ENCODE peak calls at places on chromosomes 2 and 18, in eight cellular contexts. G is hepatocyte; C is activated naive CD8-positive, alpha-beta T cell treated with anti-CD3 and anti-CD28 coated beads, Interleukin-2, amount 50 U/mL, for 16 hours; M is GM12865; A is T follicular helper cell; Z is aorta; P is hypothalamus; Q is brain microvascular endothelial cell. D is an unnamed sample.

GRCh38 chr18:63208676-63209075 is 110.9 kb downstream of the BCL2 start:
- DNase-seq in P (peak), C (no peak), Z (no peak), G (no peak), Q (no peak), A (no peak), M (no peak), D (no peak)

GRCh38 chr2:8581048-8581561 is 100.8 kb upstream of the ID2 start:
- DNase-seq in Z (no peak), M (no peak), A (no peak), Q (no peak), C (no peak), P (no peak), G (no peak), D (no peak)

GRCh38 chr2:236376566-236377244 is 112.5 kb upstream of the ASB18 start:
- DNase-seq in Q (no peak), M (no peak), C (no peak), A (no peak), P (no peak), G (no peak), Z (no peak), D (no peak)

GRCh38 chr2:102619414-102620319 is at the start of gene SLC9A2:
- DNase-seq in Z (no peak), A (no peak), P (no peak), C (no peak), M (peak), G (peak), Q (no peak), D (no peak)

GRCh38 chr2:171741189-171741588 is 53.9 kb downstream of the DYNC1I2 start:
- DNase-seq in C (no peak), M (peak), A (no peak), P (no peak), Q (peak), Z (no peak), G (no peak), D (no peak)

GRCh38 chr2:12819721-12820120 is 103.0 kb downstream of the TRIB2 start:
- DNase-seq in M (no peak), G (no peak), Q (peak), A (no peak), Z (no peak), C (no peak), P (no peak), D (peak)

GRCh38 chr18:67771271-67771670 is 254.8 kb upstream of the DSEL start:
- DNase-seq in G (no peak), C (no peak), Z (no peak), M (no peak), P (no peak), A (no peak), Q (peak), D (peak)

GRCh38 chr2:101704046-101704466 is 6.5 kb downstream of the MAP4K4 start:
- DNase-seq in C (no peak), Q (no peak), P (no peak), Z (no peak), A (no peak), G (peak), M (peak), D (peak)

GRCh38 chr2:173235947-173236803 is 118.5 kb upstream of the CDCA7 start:
- DNase-seq in Q (no peak), G (no peak), Z (no peak), P (no peak), C (no peak), M (no peak), A (no peak), D (no peak)

GRCh38 chr2:67572721-67573485 is 175.8 kb downstream of the ETAA1 start:
- DNase-seq in Z (no peak), A (no peak), P (no peak), M (no peak), G (no peak), C (no peak), Q (no peak), D (no peak)

GRCh38 chr2:8643238-8643995 is 38.4 kb upstream of the ID2 start:
- DNase-seq in A (no peak), P (no peak), Z (peak), M (no peak), G (no peak), C (no peak), Q (no peak), D (no peak)

GRCh38 chr2:203786912-203787311 is 80.5 kb downstream of the CD28 start:
- DNase-seq in P (no peak), Z (no peak), Q (no peak), M (no peak), C (no peak), A (no peak), G (no peak), D (peak)